ENCODE peak calls at places on chromosomes 3 and 15, in five cellular contexts. One of them, this sample, is unnamed.

GRCh38 chr3:186882881-186883685 is 40.6 kb downstream of the ADIPOQ start:
- DNase-seq in choroid plexus epithelial cell: peak; percentile 79
- DNase-seq in kidney epithelial cell: peak; percentile 79
- DNase-seq in fibroblast of gingiva: peak; percentile 30
- DNase-seq in NCI-H1105: no peak
- DNase-seq in this sample: peak; percentile 57

GRCh38 chr3:60086811-60087210 is 1037.0 kb upstream of the CFAP20DC start:
- DNase-seq in choroid plexus epithelial cell: peak; percentile 5
- DNase-seq in kidney epithelial cell: peak; percentile 9
- DNase-seq in fibroblast of gingiva: no peak
- DNase-seq in NCI-H1105: no peak
- DNase-seq in this sample: peak; percentile 22

GRCh38 chr3:172320468-172320867 is 127.8 kb downstream of the GHSR start:
- DNase-seq in choroid plexus epithelial cell: no peak
- DNase-seq in kidney epithelial cell: no peak
- DNase-seq in fibroblast of gingiva: no peak
- DNase-seq in NCI-H1105: no peak
- DNase-seq in this sample: no peak

GRCh38 chr15:33093234-33093633 is 101.3 kb downstream of the FMN1 start:
- DNase-seq in choroid plexus epithelial cell: no peak
- DNase-seq in kidney epithelial cell: no peak
- DNase-seq in fibroblast of gingiva: no peak
- DNase-seq in NCI-H1105: no peak
- DNase-seq in this sample: no peak

GRCh38 chr3:1007890-1008289 is 84.9 kb upstream of the CNTN6 start:
- DNase-seq in choroid plexus epithelial cell: peak; percentile 81
- DNase-seq in kidney epithelial cell: peak; percentile 50
- DNase-seq in fibroblast of gingiva: no peak
- DNase-seq in NCI-H1105: no peak
- DNase-seq in this sample: peak; percentile 5

GRCh38 chr3:170740726-170741591 is 129.0 kb downstream of the RPL22L1 start:
- DNase-seq in choroid plexus epithelial cell: peak; percentile 83
- DNase-seq in kidney epithelial cell: no peak
- DNase-seq in fibroblast of gingiva: peak; percentile 97
- DNase-seq in NCI-H1105: peak; percentile 65
- DNase-seq in this sample: peak; percentile 97

GRCh38 chr3:45870099-45870498 is 16.2 kb upstream of the CCR9 start:
- DNase-seq in choroid plexus epithelial cell: no peak
- DNase-seq in kidney epithelial cell: no peak
- DNase-seq in fibroblast of gingiva: no peak
- DNase-seq in NCI-H1105: no peak
- DNase-seq in this sample: no peak

GRCh38 chr15:45183511-45183910 is 4.3 kb downstream of the SHF start:
- DNase-seq in choroid plexus epithelial cell: no peak
- DNase-seq in kidney epithelial cell: no peak
- DNase-seq in fibroblast of gingiva: no peak
- DNase-seq in NCI-H1105: no peak
- DNase-seq in this sample: no peak

GRCh38 chr3:62318752-62319569 is 54.4 kb downstream of the FEZF2 start:
- DNase-seq in choroid plexus epithelial cell: peak; percentile 89
- DNase-seq in kidney epithelial cell: peak; percentile 54
- DNase-seq in fibroblast of gingiva: peak; percentile 81
- DNase-seq in NCI-H1105: no peak
- DNase-seq in this sample: peak; percentile 81

GRCh38 chr3:18586076-18586475 is 160.9 kb upstream of the SATB1 start:
- DNase-seq in choroid plexus epithelial cell: no peak
- DNase-seq in kidney epithelial cell: no peak
- DNase-seq in fibroblast of gingiva: no peak
- DNase-seq in NCI-H1105: no peak
- DNase-seq in this sample: no peak

GRCh38 chr3:12175844-12176453 is 17.2 kb upstream of the TIMP4 start:
- DNase-seq in choroid plexus epithelial cell: peak; percentile 78
- DNase-seq in kidney epithelial cell: no peak
- DNase-seq in fibroblast of gingiva: peak; percentile 48
- DNase-seq in NCI-H1105: no peak
- DNase-seq in this sample: peak; percentile 20